ENCODE peak calls at places on chromosomes 6 and 20, in ten cellular contexts. I, J, E, Z, M, V, P, G, X and B are unnamed samples. For H3K4me1, the result is how much of the 10 kb centered on the place peaks cover.

GRCh38 chr6:3929281-3929798 is 80.2 kb downstream of the FAM50B start:
- DNase-seq in I (peak), J (no peak), E (no peak), Z (no peak), M (no peak), V (no peak), P (no peak), G (no peak), X (no peak), B (no peak)

GRCh38 chr6:70860044-70860443 is 96.8 kb downstream of the B3GAT2 start:
- DNase-seq in I (no peak), J (no peak), E (no peak), Z (no peak), M (no peak), V (no peak), P (no peak), G (no peak), X (no peak), B (no peak)

GRCh38 chr6:43491750-43492661 is 14.6 kb downstream of the TJAP1 start:
- DNase-seq in I (peak), J (no peak), E (no peak), Z (peak), M (peak), V (peak), P (no peak), G (peak), X (no peak), B (peak)

GRCh38 chr6:1390071-1390804 is 862 bp downstream of the FOXF2 start:
- DNase-seq in I (peak), J (no peak), E (peak), Z (no peak), M (no peak), V (no peak), P (peak), G (no peak), X (no peak), B (no peak)

GRCh38 chr6:106514281-106514885 is 114.9 kb downstream of the RTN4IP1 start:
- DNase-seq in I (no peak), J (no peak), E (no peak), Z (no peak), M (no peak), V (no peak), P (no peak), G (no peak), X (no peak), B (peak)

GRCh38 chr6:26432622-26433021 is 7.7 kb upstream of the BTN3A3 start:
- DNase-seq in I (peak), J (no peak), E (no peak), Z (no peak), M (no peak), V (no peak), P (no peak), G (no peak), X (no peak), B (no peak)

GRCh38 chr20:23241416-23241815 is 109.2 kb upstream of the NXT1 start:
- DNase-seq in I (no peak), J (no peak), E (no peak), Z (no peak), M (no peak), V (no peak), P (no peak), G (no peak), X (no peak), B (no peak)

GRCh38 chr20:38143646-38144554 is 21.2 kb downstream of the TGM2 start:
- DNase-seq in I (peak), J (peak), E (peak), Z (peak), M (no peak), V (no peak), P (no peak), G (peak), X (no peak), B (peak)

GRCh38 chr6:38509713-38510112 is 130.0 kb downstream of the BTBD9 start:
- DNase-seq in I (peak), J (no peak), E (peak), Z (peak), M (no peak), V (no peak), P (peak), G (no peak), X (no peak), B (peak)

GRCh38 chr20:8549192-8549591 is 417.1 kb downstream of the PLCB1 start:
- DNase-seq in I (no peak), J (no peak), E (no peak), Z (no peak), M (no peak), V (no peak), P (no peak), G (no peak), X (no peak), B (no peak)

GRCh38 chr20:40414843-40415615 is 274.0 kb downstream of the MAFB start:
- DNase-seq in I (no peak), J (no peak), E (no peak), Z (no peak), M (no peak), V (no peak), P (no peak), G (peak), X (no peak), B (peak)

GRCh38 chr6:119669228-119669627 is 319.7 kb upstream of the MAN1A1 start:
- DNase-seq in I (no peak), J (no peak), E (no peak), Z (no peak), M (no peak), V (no peak), P (no peak), G (no peak), X (no peak), B (no peak)

GRCh38 chr6:26197736-26198625 is 110.8 kb downstream of the HFE start:
- DNase-seq in I (peak), J (no peak), E (no peak), Z (peak), M (no peak), V (no peak), P (peak), G (no peak), X (no peak), B (peak)

GRCh38 chr20:41003143-41003932 is 25.3 kb upstream of the TOP1 start:
- DNase-seq in I (peak), J (peak), E (peak), Z (peak), M (peak), V (peak), P (peak), G (peak), X (peak), B (peak)

GRCh38 chr6:133682506-133683290 is 206.2 kb upstream of the TCF21 start:
- DNase-seq in I (peak), J (no peak), E (no peak), Z (no peak), M (no peak), V (no peak), P (no peak), G (no peak), X (no peak), B (no peak)

GRCh38 chr6:63805808-63806572 is 170.4 kb downstream of the PHF3 start:
- DNase-seq in I (peak), J (no peak), E (peak), Z (peak), M (no peak), V (no peak), P (no peak), G (no peak), X (no peak), B (peak)

GRCh38 chr6:7229376-7230326 is 83.3 kb downstream of the SSR1 start:
- DNase-seq in I (no peak), J (no peak), E (no peak), Z (no peak), M (no peak), V (no peak), P (no peak), G (no peak), X (no peak), B (no peak)

GRCh38 chr6:21386744-21387143 is 206.8 kb upstream of the SOX4 start:
- DNase-seq in I (no peak), J (no peak), E (peak), Z (peak), M (no peak), V (no peak), P (no peak), G (no peak), X (no peak), B (no peak)

GRCh38 chr6:53309059-53309896 is 39.5 kb downstream of the ELOVL5 start:
- DNase-seq in I (peak), J (no peak), E (peak), Z (no peak), M (no peak), V (no peak), P (no peak), G (peak), X (no peak), B (no peak)

GRCh38 chr6:7647504-7647903 is 57.5 kb downstream of the SNRNP48 start:
- DNase-seq in I (no peak), J (no peak), E (no peak), Z (no peak), M (no peak), V (no peak), P (no peak), G (no peak), X (no peak), B (no peak)

GRCh38 chr6:47376930-47377329 is 67.2 kb upstream of the TNFRSF21 start:
- DNase-seq in I (no peak), J (no peak), E (no peak), Z (no peak), M (no peak), V (no peak), P (no peak), G (no peak), X (no peak), B (no peak)

GRCh38 chr20:50449789-50450492 is 60.2 kb upstream of the PTPN1 start:
- DNase-seq in I (no peak), J (no peak), E (no peak), Z (no peak), M (no peak), V (no peak), P (no peak), G (no peak), X (no peak), B (no peak)

GRCh38 chr6:162715601-162716000 is 12.0 kb downstream of the PRKN start:
- DNase-seq in I (no peak), J (no peak), E (no peak), Z (no peak), M (no peak), V (no peak), P (no peak), G (no peak), X (no peak), B (no peak)

GRCh38 chr6:41182069-41183034 is 18.6 kb downstream of the TREML2 start:
- DNase-seq in I (peak), J (no peak), E (peak), Z (peak), M (no peak), V (no peak), P (peak), G (peak), X (no peak), B (no peak)

GRCh38 chr6:26159417-26160273 is 72.4 kb downstream of the HFE start:
- DNase-seq in I (peak), J (no peak), E (peak), Z (no peak), M (no peak), V (no peak), P (peak), G (no peak), X (no peak), B (peak)

GRCh38 chr20:13202553-13202952 is 18.5 kb upstream of the ISM1 start:
- DNase-seq in I (no peak), J (no peak), E (no peak), Z (no peak), M (no peak), V (no peak), P (no peak), G (no peak), X (no peak), B (no peak)

GRCh38 chr6:106731843-106732160 is 102.4 kb downstream of the QRSL1 start:
- DNase-seq in I (no peak), J (no peak), E (no peak), Z (no peak), M (no peak), V (no peak), P (no peak), G (no peak), X (no peak), B (no peak)

GRCh38 chr6:144896296-144896695 is 611.2 kb downstream of the UTRN start:
- DNase-seq in I (no peak), J (no peak), E (no peak), Z (no peak), M (no peak), V (no peak), P (no peak), G (no peak), X (no peak), B (no peak)

GRCh38 chr6:31528307-31528777 is 420 bp upstream of the MCCD1 start:
- DNase-seq in I (no peak), J (no peak), E (no peak), Z (no peak), M (no peak), V (no peak), P (no peak), G (no peak), X (no peak), B (no peak)

GRCh38 chr6:142965164-142965563 is 20.2 kb upstream of the HIVEP2 start:
- DNase-seq in I (no peak), J (no peak), E (no peak), Z (no peak), M (no peak), V (no peak), P (no peak), G (no peak), X (no peak), B (no peak)

GRCh38 chr6:43978473-43979360 is 148.5 kb downstream of the MRPL14 start:
- DNase-seq in I (peak), J (no peak), E (no peak), Z (no peak), M (no peak), V (no peak), P (no peak), G (no peak), X (no peak), B (no peak)

GRCh38 chr6:158050107-158050735 is 68.6 kb downstream of the SYNJ2 start:
- DNase-seq in I (no peak), J (no peak), E (no peak), Z (no peak), M (no peak), V (no peak), P (no peak), G (no peak), X (no peak), B (no peak)

GRCh38 chr20:1757072-1757471 is 99.5 kb upstream of the SIRPG start:
- DNase-seq in I (no peak), J (no peak), E (no peak), Z (no peak), M (no peak), V (no peak), P (no peak), G (no peak), X (no peak), B (peak)

GRCh38 chr6:10882654-10883053 is 813 bp upstream of the GCM2 start:
- DNase-seq in I (no peak), J (no peak), E (no peak), Z (no peak), M (no peak), V (no peak), P (no peak), G (no peak), X (no peak), B (no peak)

GRCh38 chr6:39362487-39362865 is 40.0 kb upstream of the KCNK16 start:
- DNase-seq in I (peak), J (no peak), E (no peak), Z (no peak), M (no peak), V (no peak), P (peak), G (no peak), X (no peak), B (no peak)

GRCh38 chr6:43215066-43215465 is 14.2 kb downstream of the DNPH1 start:
- DNase-seq in I (no peak), J (no peak), E (no peak), Z (no peak), M (no peak), V (no peak), P (no peak), G (no peak), X (no peak), B (no peak)

GRCh38 chr6:100463685-100464161 is 998 bp downstream of the SIM1 start:
- DNase-seq in I (no peak), J (no peak), E (no peak), Z (no peak), M (no peak), V (no peak), P (peak), G (no peak), X (no peak), B (no peak)

DNA sequence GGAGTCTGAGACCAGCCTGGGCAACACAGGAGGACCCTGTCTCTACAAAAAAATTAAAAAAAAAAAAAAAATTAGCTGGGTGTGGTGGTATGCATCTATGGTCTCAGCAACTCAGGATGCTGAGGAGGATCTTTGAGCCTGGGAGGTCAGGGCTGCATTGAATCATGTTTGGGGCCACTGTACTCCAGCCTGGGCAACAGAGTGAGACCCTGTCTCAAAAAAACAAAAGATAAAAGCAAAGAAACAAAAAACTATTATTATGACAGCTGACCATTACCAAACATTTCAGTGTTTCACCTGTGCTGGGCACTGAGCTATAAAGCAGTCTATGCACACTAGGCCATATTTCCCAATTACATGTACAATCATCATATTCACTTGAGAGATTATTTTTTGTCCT is 35.7 kb downstream of the COX4I2 start:
- DNase-seq in I (no peak), J (no peak), E (no peak), Z (no peak), M (no peak), V (no peak), P (no peak), G (no peak), X (no peak), B (no peak)
- H3K4me1 ChIP-seq in I (under half), J (half or more), E (half or more), Z (under half), M (half or more), V (half or more), P (under half), G (half or more), X (half or more), B (under half)

GRCh38 chr6:170451762-170452651 is 101.1 kb downstream of the PSMB1 start:
- DNase-seq in I (no peak), J (no peak), E (no peak), Z (no peak), M (no peak), V (no peak), P (no peak), G (no peak), X (no peak), B (no peak)
- H3K4me1 ChIP-seq in I (under half), J (under half), E (under half), Z (under half), M (under half), V (under half), P (under half), G (under half), X (under half), B (under half)

GRCh38 chr6:36962874-36963273 is 8.3 kb downstream of the PI16 start:
- DNase-seq in I (peak), J (peak), E (peak), Z (peak), M (peak), V (peak), P (peak), G (peak), X (no peak), B (no peak)

GRCh38 chr6:36958775-36959554 is 4.4 kb downstream of the PI16 start:
- DNase-seq in I (no peak), J (no peak), E (no peak), Z (no peak), M (no peak), V (no peak), P (peak), G (no peak), X (no peak), B (no peak)

GRCh38 chr6:36961441-36962430 is 7.2 kb downstream of the PI16 start:
- DNase-seq in I (no peak), J (no peak), E (no peak), Z (no peak), M (no peak), V (no peak), P (no peak), G (no peak), X (no peak), B (no peak)

GRCh38 chr6:36957773-36958271 is 3.3 kb downstream of the PI16 start:
- DNase-seq in I (no peak), J (no peak), E (no peak), Z (no peak), M (no peak), V (no peak), P (no peak), G (no peak), X (no peak), B (no peak)

GRCh38 chr6:36959555-36960250 is 5.2 kb downstream of the PI16 start:
- DNase-seq in I (no peak), J (no peak), E (no peak), Z (no peak), M (no peak), V (no peak), P (no peak), G (no peak), X (no peak), B (no peak)
- H3K4me1 ChIP-seq in I (under half), J (under half), E (under half), Z (under half), M (under half), V (half or more), P (under half), G (under half), X (under half), B (under half)

DNA sequence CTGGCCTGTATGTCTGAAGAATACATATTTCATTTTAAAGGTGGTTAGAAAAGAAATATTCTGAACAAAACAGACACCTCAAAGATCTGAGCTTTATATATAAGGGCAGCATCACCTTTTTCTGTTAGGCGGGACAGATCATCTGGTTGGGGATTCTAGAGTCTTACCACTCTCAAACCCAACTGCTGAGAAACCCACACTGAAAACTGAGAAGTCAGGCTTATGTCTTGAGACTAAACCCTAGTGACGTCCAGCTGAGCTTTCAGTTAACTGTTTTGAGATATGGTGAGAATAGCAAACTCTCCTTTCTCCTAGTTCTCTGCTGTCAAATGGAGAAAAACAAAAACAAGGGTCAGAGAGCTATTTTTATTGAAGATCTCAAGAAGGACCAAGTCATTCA is 63.7 kb upstream of the CCN6 start:
- DNase-seq in I (no peak), J (no peak), E (no peak), Z (no peak), M (no peak), V (no peak), P (no peak), G (no peak), X (no peak), B (no peak)
- H3K4me1 ChIP-seq in I (under half), J (under half), E (under half), Z (under half), M (under half), V (under half), P (under half), G (under half), X (under half), B (under half)

GRCh38 chr6:36598326-36598725 is 4.2 kb downstream of the SRSF3 start:
- DNase-seq in I (no peak), J (no peak), E (no peak), Z (no peak), M (no peak), V (no peak), P (no peak), G (no peak), X (no peak), B (no peak)
- H3K4me1 ChIP-seq in I (under half), J (under half), E (half or more), Z (half or more), M (half or more), V (half or more), P (under half), G (half or more), X (half or more), B (under half)

DNA sequence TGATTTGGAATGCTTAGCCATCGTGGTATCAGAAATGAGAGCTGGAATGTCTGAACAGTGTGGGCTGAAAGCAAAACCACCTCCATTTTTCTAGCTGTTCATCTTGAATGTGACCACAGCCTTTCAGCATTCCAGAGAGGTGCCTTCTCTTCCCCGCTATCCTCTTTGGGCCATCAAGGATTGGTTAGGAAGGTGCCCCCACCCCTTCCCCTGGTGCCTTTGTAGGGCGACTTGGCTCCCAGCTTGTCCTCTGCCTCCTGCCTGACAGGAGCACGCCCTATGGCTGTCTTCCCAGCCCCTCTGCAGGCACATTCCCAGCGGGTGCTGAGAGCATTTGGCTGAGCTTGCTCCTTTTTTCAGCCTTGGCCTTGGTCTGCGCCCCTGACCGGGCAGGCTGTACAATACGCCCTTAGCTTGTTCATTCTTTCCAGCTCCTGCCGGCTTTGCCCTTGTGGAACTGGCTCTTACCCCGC is 97.5 kb downstream of the ARMC2 start:
- DNase-seq in I (peak), J (peak), E (no peak), Z (no peak), M (peak), V (peak), P (peak), G (peak), X (no peak), B (no peak)
- H3K4me1 ChIP-seq in I (under half), J (under half), E (under half), Z (under half), M (half or more), V (half or more), P (under half), G (half or more), X (half or more), B (under half)